ENCODE peak calls at places on chromosome 10, in nine cellular contexts. J is transverse colon, K is tibial nerve, S is K562, H is ovary, B is stomach, O is HepG2, I is sigmoid colon, X is upper lobe of left lung. P is an unnamed sample.

GRCh38 chr10:124727389-124727960 is 16.7 kb downstream of the FAM53B start:
- DNase-seq in K (no peak), B (no peak), I (no peak), X (no peak), H (peak; percentile 14), S (no peak), J (peak; percentile 49), O (no peak), P (no peak)

GRCh38 chr10:35219906-35220890 is 93.6 kb downstream of the CREM start:
- DNase-seq in S (no peak), I (no peak), B (no peak), H (no peak), J (no peak), K (no peak), X (no peak), O (peak; percentile 52), P (no peak)

GRCh38 chr10:131475803-131476202 is 164.3 kb upstream of the TCERG1L start:
- DNase-seq in H (no peak), O (no peak), B (no peak), J (no peak), I (no peak), K (no peak), S (no peak), X (no peak), P (no peak)

GRCh38 chr10:107013258-107014001 is 151.1 kb downstream of the SORCS1 start:
- DNase-seq in X (no peak), H (no peak), S (peak; percentile 15), I (no peak), K (no peak), O (no peak), B (no peak), J (no peak), P (no peak)

GRCh38 chr10:20489961-20490360 is 407.1 kb downstream of the NEBL start:
- DNase-seq in X (no peak), I (no peak), O (no peak), B (no peak), K (no peak), J (no peak), S (no peak), H (no peak), P (no peak)

GRCh38 chr10:72353028-72353962 is 1.4 kb downstream of the DNAJB12 start:
- DNase-seq in I (no peak), B (no peak), H (no peak), K (no peak), J (no peak), S (peak; percentile 56), O (no peak), X (peak; percentile 54), P (peak; percentile 40)

GRCh38 chr10:124245806-124246440 is 152.5 kb upstream of the CHST15 start:
- DNase-seq in X (no peak), O (no peak), I (peak; percentile 58), B (peak; percentile 17), S (no peak), H (no peak), K (no peak), J (peak; percentile 2), P (no peak)

GRCh38 chr10:128036746-128037542 is 89.3 kb downstream of the MKI67 start:
- DNase-seq in B (no peak), J (peak; percentile 49), O (no peak), X (no peak), S (no peak), H (no peak), K (no peak), I (no peak), P (peak; percentile 16)

GRCh38 chr10:61021926-61022325 is 77.9 kb upstream of the RHOBTB1 start:
- DNase-seq in K (no peak), S (no peak), X (no peak), I (no peak), H (no peak), O (no peak), B (no peak), J (no peak), P (no peak)

GRCh38 chr10:50497758-50498157 is 126.0 kb downstream of the SGMS1 start:
- DNase-seq in X (no peak), I (no peak), K (no peak), O (peak; percentile 21), H (no peak), B (no peak), S (no peak), J (no peak), P (no peak)

GRCh38 chr10:4399571-4399970 is 426.4 kb upstream of the AKR1E2 start:
- DNase-seq in J (no peak), H (no peak), B (no peak), O (no peak), I (no peak), K (no peak), X (no peak), S (no peak), P (no peak)

GRCh38 chr10:95279042-95279820 is 11.6 kb downstream of the PDLIM1 start:
- DNase-seq in O (no peak), B (no peak), K (no peak), I (no peak), X (no peak), S (no peak), H (no peak), J (no peak), P (peak; percentile 46)

GRCh38 chr10:115937756-115938032 is 335.3 kb downstream of the GFRA1 start:
- DNase-seq in K (no peak), S (no peak), O (no peak), J (no peak), I (no peak), B (no peak), H (no peak), X (no peak), P (no peak)

GRCh38 chr10:107067843-107068242 is 96.7 kb downstream of the SORCS1 start:
- DNase-seq in S (no peak), I (no peak), B (no peak), J (no peak), K (no peak), H (no peak), X (no peak), O (no peak), P (no peak)

DNA sequence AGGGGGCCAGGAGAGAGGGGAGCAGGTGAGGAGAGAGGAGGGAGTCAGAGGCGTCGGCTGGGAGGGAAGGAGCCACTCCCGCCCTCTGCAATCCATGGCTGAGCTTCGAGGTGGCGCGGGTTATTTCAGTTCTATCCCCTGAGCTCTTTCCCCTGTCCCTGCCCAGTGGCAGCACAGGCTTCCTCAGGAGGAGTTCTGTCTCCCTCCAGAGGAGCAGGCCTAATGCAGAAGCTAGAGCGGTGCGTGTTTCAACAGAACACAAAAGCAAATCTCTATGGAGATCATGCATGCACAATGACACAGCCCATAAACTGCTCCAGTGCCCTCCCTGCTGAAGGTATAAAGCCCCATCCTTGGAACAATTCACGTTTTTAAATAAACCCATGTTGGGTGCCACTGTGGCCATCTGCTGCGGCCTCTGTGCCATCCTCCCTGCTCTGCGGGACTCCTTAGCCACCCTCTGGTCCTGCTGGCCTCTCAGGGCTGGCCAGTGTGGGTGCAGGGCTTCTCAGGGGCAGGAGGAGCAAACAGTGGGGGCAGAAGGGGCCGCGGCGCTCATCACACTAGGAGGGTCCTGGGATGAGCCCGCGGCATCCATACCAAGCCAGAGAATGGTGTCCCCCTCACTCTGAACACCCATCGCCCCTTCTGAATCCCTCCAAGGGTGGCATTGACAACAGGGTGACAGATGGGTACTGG is 192.6 kb upstream of the LYZL2 start:
- DNase-seq in K (no peak), O (no peak), S (no peak), B (no peak), X (no peak), I (peak; percentile 80), J (no peak), H (no peak), P (no peak)
- TF ChIP-seq EP300 in K (no peak), O (no peak), S (no peak), B (no peak), X (no peak), I (no peak), J (no peak), H (no peak), P (no peak)

GRCh38 chr10:77877461-77878344 is 48.9 kb downstream of the DLG5 start:
- DNase-seq in B (peak; percentile 44), K (no peak), I (peak; percentile 91), S (no peak), H (peak; percentile 58), J (peak; percentile 34), X (peak; percentile 39), O (no peak), P (no peak)
- TF ChIP-seq EP300 in B (no peak), K (no peak), I (no peak), S (no peak), H (no peak), J (no peak), X (no peak), O (no peak), P (no peak)

GRCh38 chr10:119737827-119738226 is 12.0 kb downstream of the INPP5F start:
- DNase-seq in K (no peak), H (no peak), X (peak; percentile 51), I (no peak), J (peak; percentile 30), O (no peak), S (peak; percentile 25), B (no peak), P (peak; percentile 94)
- TF ChIP-seq EP300 in K (peak; percentile 62), H (no peak), X (no peak), I (no peak), J (no peak), O (no peak), S (no peak), B (no peak), P (no peak)

DNA sequence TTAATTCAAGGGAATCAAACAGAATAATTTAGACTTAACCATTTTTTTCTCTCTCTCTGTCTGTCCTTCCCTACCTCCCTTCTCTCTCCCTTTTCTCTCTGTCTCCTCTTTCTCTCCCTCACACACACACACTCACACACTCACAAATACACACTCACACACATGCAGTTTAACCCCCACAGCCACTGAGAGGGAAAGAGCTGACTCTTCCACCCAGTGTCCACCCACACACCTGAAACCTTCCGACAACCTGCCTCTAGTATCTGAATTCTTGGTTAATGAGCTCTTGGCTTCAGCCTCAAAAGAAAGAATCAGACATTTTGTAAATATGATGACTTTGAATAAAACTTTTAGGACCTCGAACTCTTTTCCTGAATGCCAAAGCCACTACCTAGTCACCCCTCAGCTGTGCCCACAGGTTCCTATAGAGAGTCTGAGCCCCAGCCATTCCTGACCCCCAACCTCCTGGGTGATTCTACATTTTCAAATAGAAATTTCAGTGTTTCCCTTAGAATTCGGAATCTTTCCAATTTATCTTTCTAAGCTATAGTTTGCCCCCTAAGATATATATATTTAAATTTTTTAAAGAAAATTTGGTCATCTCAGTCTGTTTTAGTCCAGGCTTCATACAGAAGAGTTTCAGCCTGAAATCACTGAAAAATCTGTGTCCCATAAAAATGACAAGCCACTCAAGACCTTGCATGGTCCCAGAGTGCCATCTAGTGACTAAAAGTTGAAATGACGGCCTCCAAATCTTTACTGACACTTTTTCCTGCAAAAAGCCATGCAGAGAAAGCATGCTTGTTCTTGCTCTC is 202.8 kb downstream of the IPMK start:
- DNase-seq in B (no peak), J (no peak), O (peak; percentile 35), H (peak; percentile 12), S (peak; percentile 22), X (no peak), K (peak; percentile 29), I (no peak), P (peak; percentile 24)
- TF ChIP-seq EP300 in B (no peak), J (no peak), O (no peak), H (no peak), S (no peak), X (no peak), K (no peak), I (no peak), P (no peak)

P was measured in A549.